ENCODE peak calls at places on chromosomes 11 and 22, in four cellular contexts. C is activated T-cell treated with anti-CD3 and anti-CD28 coated beads, Interleukin-2, amount 50 U/mL, for 4 hours; X is amygdala; J is Caki2. Q is an unnamed sample.

GRCh38 chr22:31122532-31123291 is at the start of gene INPP5J:
- DNase-seq in C (no peak), J (peak), X (no peak), Q (no peak)

GRCh38 chr22:49349181-49349835 is 478.4 kb downstream of the BRD1 start:
- DNase-seq in J (no peak), X (no peak), C (no peak), Q (no peak)

GRCh38 chr11:76269661-76270322 is 63.5 kb upstream of the WNT11 start:
- DNase-seq in X (no peak), J (no peak), C (no peak), Q (no peak)

GRCh38 chr11:115765803-115766239 is 261.6 kb upstream of the CADM1 start:
- DNase-seq in X (no peak), C (no peak), J (no peak), Q (no peak)

GRCh38 chr11:40170076-40170475 is 1289.4 kb downstream of the LRRC4C start:
- DNase-seq in X (no peak), C (no peak), J (peak), Q (peak)

GRCh38 chr22:34808618-34809017 is 257.3 kb upstream of the ISX start:
- DNase-seq in C (no peak), J (no peak), X (no peak), Q (no peak)

GRCh38 chr11:69198891-69199582 is 43.3 kb downstream of the SMIM38 start:
- DNase-seq in J (no peak), C (no peak), X (no peak), Q (no peak)

GRCh38 chr11:112931686-112932085 is 29.5 kb upstream of the NCAM1 start:
- DNase-seq in X (no peak), C (no peak), J (no peak), Q (no peak)

GRCh38 chr11:91163619-91164451 is 941.0 kb upstream of the CHORDC1 start:
- DNase-seq in X (no peak), J (no peak), C (no peak), Q (peak)

GRCh38 chr11:75792127-75792731 is 22.8 kb upstream of the UVRAG start:
- DNase-seq in J (no peak), X (no peak), C (no peak), Q (no peak)

GRCh38 chr11:33630936-33631748 is 69.5 kb downstream of the C11orf91 start:
- DNase-seq in X (no peak), J (peak), C (no peak), Q (no peak)

GRCh38 chr11:126963603-126964353 is 36.8 kb downstream of the KIRREL3 start:
- DNase-seq in C (no peak), J (peak), X (no peak), Q (peak)

GRCh38 chr11:1744879-1745700 is 5.3 kb downstream of the IFITM10 start:
- DNase-seq in C (no peak), J (no peak), X (no peak), Q (no peak)

GRCh38 chr22:46674367-46674781 is 54.2 kb downstream of the GRAMD4 start:
- DNase-seq in X (no peak), C (peak), J (no peak), Q (no peak)

GRCh38 chr11:73308003-73308962 is at the start of gene ARHGEF17:
- DNase-seq in X (no peak), J (peak), C (peak), Q (no peak)

GRCh38 chr11:64021742-64022067 is 14.0 kb upstream of the FLRT1 start:
- DNase-seq in X (no peak), J (no peak), C (no peak), Q (no peak)

GRCh38 chr11:61922539-61922938 is 5.2 kb upstream of the RAB3IL1 start:
- DNase-seq in J (no peak), X (no peak), C (no peak), Q (no peak)

GRCh38 chr11:126573325-126574076 is 218.0 kb downstream of the ST3GAL4 start:
- DNase-seq in C (no peak), J (no peak), X (no peak), Q (no peak)